ENCODE peak calls at places on chromosomes 2 and 18, in six cellular contexts. One of them, this sample, is unnamed. For H3K4me1, the result is how much of the 10 kb centered on the place peaks cover.

GRCh38 chr2:134679740-134680139 is 39.1 kb downstream of the TMEM163 start:
- DNase-seq in right lobe of liver: no peak
- DNase-seq in tibial artery: no peak
- DNase-seq in neuronal stem cell: no peak
- DNase-seq in IMR-90: no peak
- DNase-seq in heart left ventricle: no peak
- DNase-seq in this sample: peak

GRCh38 chr2:39606585-39606984 is 59.1 kb upstream of the TMEM178A start:
- DNase-seq in IMR-90: no peak
- DNase-seq in neuronal stem cell: no peak
- DNase-seq in right lobe of liver: no peak
- DNase-seq in heart left ventricle: no peak
- DNase-seq in tibial artery: no peak
- DNase-seq in this sample: no peak

GRCh38 chr2:108417254-108417653 is 31.8 kb upstream of the GCC2 start:
- DNase-seq in IMR-90: no peak
- DNase-seq in right lobe of liver: no peak
- DNase-seq in heart left ventricle: no peak
- DNase-seq in neuronal stem cell: no peak
- DNase-seq in tibial artery: no peak
- DNase-seq in this sample: no peak

GRCh38 chr2:58428553-58429284 is 187.6 kb upstream of the FANCL start:
- DNase-seq in neuronal stem cell: peak
- DNase-seq in tibial artery: no peak
- DNase-seq in heart left ventricle: no peak
- DNase-seq in right lobe of liver: peak
- DNase-seq in IMR-90: no peak
- DNase-seq in this sample: no peak

GRCh38 chr2:207241198-207241597 is 75.5 kb upstream of the KLF7 start:
- DNase-seq in heart left ventricle: no peak
- DNase-seq in right lobe of liver: no peak
- DNase-seq in IMR-90: peak
- DNase-seq in neuronal stem cell: no peak
- DNase-seq in tibial artery: no peak
- DNase-seq in this sample: no peak

GRCh38 chr2:218217366-218218309 is 649 bp downstream of the ARPC2 start:
- DNase-seq in heart left ventricle: peak
- DNase-seq in tibial artery: peak
- DNase-seq in neuronal stem cell: peak
- DNase-seq in right lobe of liver: peak
- DNase-seq in IMR-90: peak
- DNase-seq in this sample: peak

GRCh38 chr2:240393831-240394410 is 41.5 kb upstream of the GPC1 start:
- DNase-seq in IMR-90: peak
- DNase-seq in right lobe of liver: no peak
- DNase-seq in heart left ventricle: peak
- DNase-seq in neuronal stem cell: no peak
- DNase-seq in tibial artery: peak
- DNase-seq in this sample: no peak

GRCh38 chr2:68767996-68768395 is 33.4 kb downstream of the ARHGAP25 start:
- DNase-seq in right lobe of liver: no peak
- DNase-seq in neuronal stem cell: no peak
- DNase-seq in heart left ventricle: no peak
- DNase-seq in tibial artery: no peak
- DNase-seq in IMR-90: no peak
- DNase-seq in this sample: no peak

GRCh38 chr2:74738586-74738985 is 84.5 kb downstream of the SEMA4F start:
- DNase-seq in IMR-90: no peak
- DNase-seq in tibial artery: no peak
- DNase-seq in heart left ventricle: no peak
- DNase-seq in neuronal stem cell: no peak
- DNase-seq in right lobe of liver: no peak
- DNase-seq in this sample: no peak

GRCh38 chr18:845152-845819 is 33.2 kb upstream of the YES1 start:
- DNase-seq in IMR-90: peak
- DNase-seq in tibial artery: no peak
- DNase-seq in right lobe of liver: no peak
- DNase-seq in neuronal stem cell: no peak
- DNase-seq in heart left ventricle: no peak
- DNase-seq in this sample: no peak

GRCh38 chr18:35386600-35387366 is 9.6 kb upstream of the ZNF396 start:
- DNase-seq in tibial artery: peak
- DNase-seq in heart left ventricle: peak
- DNase-seq in IMR-90: peak
- DNase-seq in neuronal stem cell: peak
- DNase-seq in right lobe of liver: peak
- DNase-seq in this sample: peak

GRCh38 chr2:46364797-46365457 is 67.7 kb downstream of the EPAS1 start:
- DNase-seq in neuronal stem cell: peak
- DNase-seq in right lobe of liver: no peak
- DNase-seq in IMR-90: peak
- DNase-seq in heart left ventricle: no peak
- DNase-seq in tibial artery: no peak
- DNase-seq in this sample: no peak

DNA sequence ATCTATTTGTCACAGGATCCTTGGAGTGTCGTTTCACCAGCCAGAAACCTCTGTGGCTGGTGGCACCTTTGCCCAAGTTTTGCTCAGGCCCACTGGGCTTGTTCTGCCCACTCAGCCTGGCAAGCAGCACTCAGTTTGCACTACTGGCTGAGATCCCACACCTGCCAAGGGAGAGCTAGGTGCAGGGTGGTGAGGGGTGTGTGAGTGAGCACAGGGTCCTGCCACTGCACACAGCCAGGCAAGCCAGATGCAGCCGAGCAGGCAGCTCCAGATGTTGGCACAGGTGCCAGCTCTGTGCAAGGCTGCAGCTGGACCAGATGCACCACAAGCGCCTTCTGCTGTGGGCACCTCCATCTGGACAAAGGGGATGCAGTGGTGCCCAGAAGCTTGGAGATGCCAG is 281.7 kb upstream of the UBE2E3 start:
- DNase-seq in tibial artery: no peak
- DNase-seq in neuronal stem cell: no peak
- DNase-seq in right lobe of liver: no peak
- DNase-seq in heart left ventricle: no peak
- DNase-seq in IMR-90: no peak
- DNase-seq in this sample: no peak
- H3K27ac ChIP-seq in tibial artery: no peak
- H3K27ac ChIP-seq in neuronal stem cell: no peak
- H3K27ac ChIP-seq in right lobe of liver: no peak
- H3K27ac ChIP-seq in heart left ventricle: no peak
- H3K27ac ChIP-seq in IMR-90: no peak
- H3K27ac ChIP-seq in this sample: no peak

DNA sequence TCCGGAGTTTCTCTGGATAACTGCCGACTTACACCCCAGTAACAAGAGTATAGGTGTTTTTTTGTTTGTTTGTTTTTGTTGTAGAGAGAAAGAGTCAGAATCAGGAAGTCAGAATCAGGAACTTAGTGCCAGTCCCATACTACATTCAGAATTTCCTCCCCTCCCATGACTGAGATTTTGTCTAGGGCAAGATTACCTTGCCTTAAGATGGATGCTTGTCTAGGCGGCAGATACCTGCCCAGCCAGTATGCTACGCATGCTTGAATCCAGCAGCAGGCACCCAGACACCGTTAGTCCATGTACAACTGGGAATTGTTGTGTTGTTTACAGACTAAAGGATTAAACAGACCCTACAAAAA is 6.1 kb downstream of the XRCC5 start:
- DNase-seq in IMR-90: no peak
- DNase-seq in heart left ventricle: no peak
- DNase-seq in right lobe of liver: no peak
- DNase-seq in tibial artery: no peak
- DNase-seq in neuronal stem cell: no peak
- DNase-seq in this sample: no peak
- H3K4me1 ChIP-seq in IMR-90: under half
- H3K4me1 ChIP-seq in heart left ventricle: under half
- H3K4me1 ChIP-seq in right lobe of liver: under half
- H3K4me1 ChIP-seq in tibial artery: under half
- H3K4me1 ChIP-seq in neuronal stem cell: under half
- H3K4me1 ChIP-seq in this sample: half or more

GRCh38 chr2:112629224-112629623 is 16.5 kb upstream of the SLC20A1 start:
- DNase-seq in right lobe of liver: no peak
- DNase-seq in neuronal stem cell: no peak
- DNase-seq in tibial artery: no peak
- DNase-seq in heart left ventricle: no peak
- DNase-seq in IMR-90: no peak
- DNase-seq in this sample: no peak

GRCh38 chr2:112629823-112630222 is 15.9 kb upstream of the SLC20A1 start:
- DNase-seq in tibial artery: no peak
- DNase-seq in heart left ventricle: no peak
- DNase-seq in right lobe of liver: no peak
- DNase-seq in IMR-90: no peak
- DNase-seq in neuronal stem cell: no peak
- DNase-seq in this sample: no peak

GRCh38 chr2:112625474-112626114 is 20.1 kb upstream of the SLC20A1 start:
- DNase-seq in heart left ventricle: no peak
- DNase-seq in IMR-90: no peak
- DNase-seq in neuronal stem cell: no peak
- DNase-seq in right lobe of liver: no peak
- DNase-seq in tibial artery: no peak
- DNase-seq in this sample: no peak

GRCh38 chr2:112626604-112627059 is 19.1 kb upstream of the SLC20A1 start:
- DNase-seq in IMR-90: peak
- DNase-seq in tibial artery: peak
- DNase-seq in heart left ventricle: peak
- DNase-seq in right lobe of liver: peak
- DNase-seq in neuronal stem cell: no peak
- DNase-seq in this sample: peak

DNA sequence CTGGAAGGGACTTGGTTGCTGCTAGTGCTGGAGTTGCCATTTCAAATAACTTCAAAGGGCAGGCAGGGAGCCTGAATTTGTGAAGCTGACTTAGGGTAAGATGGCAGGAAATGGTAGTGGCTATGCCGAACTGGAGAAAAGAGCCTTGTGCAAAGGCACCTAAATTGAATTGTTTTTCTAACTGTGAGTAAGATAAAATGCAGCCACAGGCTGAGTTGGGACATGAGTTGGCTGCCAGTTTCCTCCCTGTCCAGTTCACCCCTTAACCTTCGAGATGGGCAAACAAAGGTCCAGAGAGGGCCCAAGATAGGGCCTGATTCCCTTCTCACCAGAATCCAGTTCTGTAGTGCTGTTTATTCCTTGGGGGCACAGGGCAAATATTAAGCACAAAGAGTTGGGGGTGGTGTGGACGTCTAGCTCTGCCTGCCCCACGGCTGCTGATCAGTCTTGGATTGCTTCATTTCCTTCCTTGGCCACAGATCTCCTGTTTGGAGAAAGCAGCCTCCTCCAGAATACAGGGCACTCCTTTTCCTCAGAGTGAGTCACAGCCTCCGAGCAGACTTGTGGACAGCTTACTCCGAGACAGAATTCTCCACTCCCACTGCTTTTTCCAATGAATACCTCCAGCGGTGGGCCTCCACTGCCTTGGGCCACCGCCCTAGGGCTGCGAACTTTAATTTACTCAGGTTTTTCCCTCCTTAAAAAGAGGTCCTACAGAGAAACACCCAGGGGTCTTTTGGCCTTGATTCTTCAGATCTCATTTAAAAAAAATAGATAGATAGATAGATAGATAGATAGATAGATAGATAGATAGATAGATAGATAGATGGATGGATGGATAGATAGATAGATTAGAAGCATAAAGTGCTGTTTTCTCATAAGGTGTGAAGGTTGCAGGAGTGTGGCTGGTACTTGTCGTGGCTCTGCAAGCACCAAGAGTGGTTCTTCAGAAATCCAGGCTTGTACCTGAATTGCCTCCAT is 18.4 kb upstream of the SLC20A1 start:
- DNase-seq in neuronal stem cell: no peak
- DNase-seq in IMR-90: peak
- DNase-seq in heart left ventricle: peak
- DNase-seq in tibial artery: peak
- DNase-seq in right lobe of liver: no peak
- DNase-seq in this sample: no peak
- H3K4me3 ChIP-seq in neuronal stem cell: no peak
- H3K4me3 ChIP-seq in IMR-90: no peak
- H3K4me3 ChIP-seq in heart left ventricle: peak
- H3K4me3 ChIP-seq in tibial artery: no peak
- H3K4me3 ChIP-seq in right lobe of liver: no peak
- H3K4me3 ChIP-seq in this sample: peak

DNA sequence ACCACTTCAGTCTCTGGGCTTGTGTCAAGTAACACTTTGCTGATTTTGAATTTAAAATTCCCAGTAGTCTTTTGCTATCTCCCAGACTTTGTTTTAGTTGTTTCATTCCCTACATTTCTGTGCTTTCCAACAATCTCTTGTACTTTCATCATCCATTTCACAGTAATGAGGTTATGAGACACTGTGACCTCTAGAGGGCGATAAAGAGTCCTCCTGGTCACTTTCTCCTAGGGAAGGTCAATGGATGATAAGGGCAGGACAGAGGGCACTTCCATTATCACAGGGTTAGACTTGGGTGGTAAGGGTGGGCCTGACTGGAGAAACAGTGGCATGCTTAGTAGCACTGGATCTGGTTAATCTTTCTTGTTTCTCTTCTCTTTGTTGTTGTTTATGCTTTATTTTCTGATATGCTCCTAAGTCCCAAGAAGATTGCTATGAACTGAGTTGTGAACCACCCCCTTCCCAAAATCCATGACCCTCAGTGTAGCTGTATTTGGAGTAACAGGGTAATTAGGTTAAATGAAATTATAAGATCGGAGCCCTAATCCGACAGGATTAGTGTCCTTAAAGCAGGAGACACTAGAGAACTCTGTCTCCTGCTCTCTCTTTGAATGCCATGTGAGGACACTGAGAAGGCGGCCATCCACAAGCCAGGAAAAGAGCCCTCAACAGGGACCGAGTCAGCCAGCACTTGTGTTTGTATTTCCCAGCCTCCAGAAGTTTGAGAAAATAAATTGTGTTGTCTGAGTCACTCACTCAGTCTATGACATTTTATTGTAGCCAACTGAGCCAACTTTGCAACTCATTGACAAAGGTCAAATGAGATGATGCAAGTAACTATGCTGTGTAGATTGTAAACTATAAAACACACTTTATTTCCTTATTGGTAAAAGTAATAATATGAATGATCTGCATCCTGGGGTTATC is 779.2 kb downstream of the CNTNAP5 start:
- DNase-seq in IMR-90: peak
- DNase-seq in heart left ventricle: no peak
- DNase-seq in tibial artery: no peak
- DNase-seq in neuronal stem cell: peak
- DNase-seq in right lobe of liver: no peak
- DNase-seq in this sample: no peak
- H3K27ac ChIP-seq in IMR-90: no peak
- H3K27ac ChIP-seq in heart left ventricle: no peak
- H3K27ac ChIP-seq in tibial artery: no peak
- H3K27ac ChIP-seq in neuronal stem cell: no peak
- H3K27ac ChIP-seq in right lobe of liver: no peak
- H3K27ac ChIP-seq in this sample: no peak

DNA sequence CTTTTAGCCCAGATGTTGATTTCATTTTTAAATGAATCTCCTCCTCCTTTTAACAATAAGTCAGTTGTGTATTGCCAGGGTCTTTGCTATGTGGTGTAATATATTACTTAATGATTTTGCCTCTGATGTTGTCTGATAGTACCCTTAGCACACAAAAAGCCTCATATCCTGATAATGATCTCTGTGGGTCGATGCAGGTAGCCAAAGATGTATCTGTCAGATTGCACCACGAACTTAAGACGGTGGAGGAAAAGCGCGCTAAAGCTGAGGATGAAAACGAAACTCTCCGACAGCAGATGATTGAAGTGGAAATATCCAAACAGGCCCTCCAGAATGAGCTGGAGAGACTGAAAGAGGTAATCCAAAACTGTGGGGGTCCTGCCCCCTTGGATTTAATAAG is 14.8 kb downstream of the MTCL1 start:
- DNase-seq in neuronal stem cell: no peak
- DNase-seq in heart left ventricle: no peak
- DNase-seq in tibial artery: no peak
- DNase-seq in right lobe of liver: no peak
- DNase-seq in IMR-90: no peak
- DNase-seq in this sample: no peak
- H3K4me1 ChIP-seq in neuronal stem cell: under half
- H3K4me1 ChIP-seq in heart left ventricle: under half
- H3K4me1 ChIP-seq in tibial artery: under half
- H3K4me1 ChIP-seq in right lobe of liver: under half
- H3K4me1 ChIP-seq in IMR-90: under half
- H3K4me1 ChIP-seq in this sample: under half

This sample was measured in CD8-positive, alpha-beta T cell.